ENCODE peak calls at places on chromosome 18, in nine cellular contexts. E, Y, O, H, A, K, M, L and F are unnamed samples.
A peak's percentile ranks its signal among the peaks of the same experiment; 100 is the strongest.

GRCh38 chr18:5630057-5630765 is 86.4 kb upstream of the EPB41L3 start:
- DNase-seq in E (peak; percentile 72), Y (no peak), O (peak; percentile 58), H (no peak), A (peak; percentile 58), K (peak; percentile 52), M (peak; percentile 95), L (peak; percentile 77), F (no peak)

GRCh38 chr18:75203456-75204261 is 5.3 kb downstream of the PTGR3 start:
- DNase-seq in E (no peak), Y (no peak), O (no peak), H (no peak), A (no peak), K (no peak), M (peak; percentile 60), L (no peak), F (no peak)

GRCh38 chr18:11310476-11311086 is 161.2 kb upstream of the PIEZO2 start:
- DNase-seq in E (no peak), Y (peak; percentile 22), O (peak; percentile 64), H (no peak), A (no peak), K (peak; percentile 38), M (peak; percentile 50), L (peak; percentile 31), F (no peak)

GRCh38 chr18:53698907-53699306 is 525.6 kb downstream of the MBD2 start:
- DNase-seq in E (no peak), Y (no peak), O (no peak), H (peak; percentile 66), A (no peak), K (peak; percentile 37), M (peak; percentile 12), L (no peak), F (no peak)

GRCh38 chr18:45920367-45920766 is 46.8 kb downstream of the EPG5 start:
- DNase-seq in E (peak; percentile 83), Y (no peak), O (no peak), H (no peak), A (peak; percentile 81), K (peak; percentile 73), M (no peak), L (peak; percentile 83), F (no peak)

GRCh38 chr18:12060182-12060870 is 33.3 kb upstream of the ANKRD62 start:
- DNase-seq in E (no peak), Y (peak; percentile 37), O (no peak), H (no peak), A (no peak), K (no peak), M (peak; percentile 52), L (no peak), F (no peak)

GRCh38 chr18:2653467-2653866 is 2.1 kb upstream of the SMCHD1 start:
- DNase-seq in E (no peak), Y (no peak), O (no peak), H (no peak), A (no peak), K (no peak), M (no peak), L (no peak), F (no peak)

GRCh38 chr18:11320981-11321380 is 171.6 kb upstream of the PIEZO2 start:
- DNase-seq in E (no peak), Y (no peak), O (no peak), H (no peak), A (no peak), K (peak; percentile 73), M (no peak), L (no peak), F (no peak)

GRCh38 chr18:46174317-46175039 is 70.3 kb downstream of the HAUS1 start:
- DNase-seq in E (no peak), Y (no peak), O (peak; percentile 70), H (no peak), A (peak; percentile 9), K (peak; percentile 70), M (peak; percentile 82), L (peak; percentile 30), F (peak; percentile 81)

GRCh38 chr18:27695509-27695908 is 481.4 kb downstream of the CDH2 start:
- DNase-seq in E (no peak), Y (no peak), O (no peak), H (no peak), A (no peak), K (peak; percentile 32), M (no peak), L (no peak), F (no peak)

GRCh38 chr18:79910563-79910962 is 40.9 kb downstream of the SLC66A2 start:
- DNase-seq in E (no peak), Y (no peak), O (no peak), H (no peak), A (no peak), K (no peak), M (no peak), L (no peak), F (peak; percentile 13)

GRCh38 chr18:61702007-61702406 is 190.8 kb downstream of the RNF152 start:
- DNase-seq in E (no peak), Y (no peak), O (no peak), H (no peak), A (no peak), K (peak; percentile 73), M (no peak), L (no peak), F (no peak)

GRCh38 chr18:12031836-12032235 is 50.5 kb downstream of the IMPA2 start:
- DNase-seq in E (peak; percentile 79), Y (no peak), O (no peak), H (no peak), A (peak; percentile 55), K (peak; percentile 81), M (no peak), L (peak; percentile 59), F (no peak)

GRCh38 chr18:79738565-79739439 is 58.9 kb upstream of the KCNG2 start:
- DNase-seq in E (no peak), Y (no peak), O (no peak), H (no peak), A (no peak), K (no peak), M (no peak), L (no peak), F (no peak)

GRCh38 chr18:3217930-3218647 is 1.7 kb downstream of the MYOM1 start:
- DNase-seq in E (no peak), Y (no peak), O (no peak), H (no peak), A (no peak), K (peak; percentile 42), M (peak; percentile 37), L (no peak), F (no peak)

GRCh38 chr18:58513615-58514014 is 115.3 kb downstream of the ALPK2 start:
- DNase-seq in E (no peak), Y (no peak), O (no peak), H (no peak), A (no peak), K (no peak), M (no peak), L (no peak), F (no peak)

GRCh38 chr18:57423821-57424220 is 11.4 kb upstream of the ONECUT2 start:
- DNase-seq in E (no peak), Y (no peak), O (no peak), H (no peak), A (no peak), K (no peak), M (no peak), L (no peak), F (no peak)

GRCh38 chr18:79523221-79523737 is 127.5 kb downstream of the NFATC1 start:
- DNase-seq in E (no peak), Y (no peak), O (peak; percentile 77), H (no peak), A (no peak), K (no peak), M (no peak), L (no peak), F (peak; percentile 87)

GRCh38 chr18:77114564-77115391 is 17.8 kb downstream of the MBP start:
- DNase-seq in E (peak; percentile 93), Y (no peak), O (peak; percentile 52), H (no peak), A (peak; percentile 93), K (peak; percentile 98), M (no peak), L (peak; percentile 86), F (peak; percentile 63)

GRCh38 chr18:32446780-32447179 is 23.9 kb downstream of the GAREM1 start:
- DNase-seq in E (no peak), Y (no peak), O (no peak), H (no peak), A (no peak), K (no peak), M (no peak), L (no peak), F (no peak)

GRCh38 chr18:10755855-10756254 is 230.0 kb downstream of the NAPG start:
- DNase-seq in E (no peak), Y (no peak), O (no peak), H (no peak), A (no peak), K (no peak), M (no peak), L (no peak), F (no peak)

GRCh38 chr18:61824733-61825363 is 68.0 kb downstream of the RNF152 start:
- DNase-seq in E (no peak), Y (no peak), O (no peak), H (no peak), A (no peak), K (peak; percentile 31), M (no peak), L (no peak), F (no peak)

GRCh38 chr18:845152-845819 is 33.2 kb upstream of the YES1 start:
- DNase-seq in E (no peak), Y (peak; percentile 81), O (no peak), H (no peak), A (no peak), K (peak; percentile 69), M (no peak), L (no peak), F (no peak)

GRCh38 chr18:49565656-49566055 is 3.8 kb downstream of the LIPG start:
- DNase-seq in E (no peak), Y (no peak), O (no peak), H (no peak), A (peak; percentile 51), K (peak; percentile 39), M (no peak), L (peak; percentile 24), F (no peak)

GRCh38 chr18:79486356-79487197 is 90.8 kb downstream of the NFATC1 start:
- DNase-seq in E (no peak), Y (no peak), O (no peak), H (no peak), A (no peak), K (no peak), M (peak; percentile 56), L (no peak), F (peak; percentile 61)

GRCh38 chr18:61865466-61866165 is 27.2 kb downstream of the RNF152 start:
- DNase-seq in E (no peak), Y (no peak), O (no peak), H (no peak), A (no peak), K (peak; percentile 50), M (no peak), L (no peak), F (no peak)

GRCh38 chr18:28041366-28041765 is 135.6 kb downstream of the CDH2 start:
- DNase-seq in E (no peak), Y (no peak), O (no peak), H (no peak), A (no peak), K (peak; percentile 84), M (no peak), L (no peak), F (no peak)

GRCh38 chr18:48319796-48320638 is 89.2 kb downstream of the ZBTB7C start:
- DNase-seq in E (no peak), Y (no peak), O (no peak), H (no peak), A (no peak), K (peak; percentile 33), M (no peak), L (no peak), F (no peak)

GRCh38 chr18:48018806-48019295 is 88.4 kb upstream of the SMAD2 start:
- DNase-seq in E (no peak), Y (no peak), O (no peak), H (no peak), A (no peak), K (no peak), M (no peak), L (no peak), F (peak; percentile 16)

GRCh38 chr18:35582899-35583558 is 1.5 kb downstream of the GALNT1 start:
- DNase-seq in E (no peak), Y (no peak), O (no peak), H (no peak), A (peak; percentile 26), K (peak; percentile 56), M (no peak), L (no peak), F (no peak)

GRCh38 chr18:49013961-49014604 is 63.3 kb upstream of the SMAD7 start:
- DNase-seq in E (no peak), Y (no peak), O (no peak), H (no peak), A (no peak), K (no peak), M (peak; percentile 22), L (no peak), F (peak; percentile 50)